ENCODE peak calls at places on chromosomes 2 and 18, in four cellular contexts. V is body of pancreas; K is transverse colon; Z is CD4-positive, alpha-beta T cell. L is an unnamed sample.

GRCh38 chr2:129936334-129936934 is 43.0 kb upstream of the RAB6C start:
- DNase-seq in V (peak), K (peak), Z (peak), L (peak)

GRCh38 chr2:233022561-233022960 is 9.5 kb upstream of the NGEF start:
- DNase-seq in V (no peak), K (no peak), Z (no peak), L (peak)

GRCh38 chr18:8696749-8697211 is 8.6 kb upstream of the MTCL1 start:
- DNase-seq in V (peak), K (peak), Z (peak), L (no peak)

GRCh38 chr18:49966090-49966489 is 152.8 kb upstream of the ACAA2 start:
- DNase-seq in V (no peak), K (no peak), Z (no peak), L (no peak)

GRCh38 chr2:120108049-120108448 is 95.2 kb downstream of the EPB41L5 start:
- DNase-seq in V (peak), K (peak), Z (no peak), L (peak)

GRCh38 chr18:48891721-48892120 is 59.0 kb downstream of the SMAD7 start:
- DNase-seq in V (no peak), K (no peak), Z (no peak), L (no peak)

GRCh38 chr2:150517951-150518680 is 30.6 kb upstream of the RND3 start:
- DNase-seq in V (no peak), K (no peak), Z (no peak), L (no peak)

GRCh38 chr2:46954951-46955571 is 39.5 kb upstream of the MCFD2 start:
- DNase-seq in V (peak), K (peak), Z (no peak), L (peak)

GRCh38 chr2:19861771-19862170 is 40.0 kb downstream of the TTC32 start:
- DNase-seq in V (no peak), K (no peak), Z (no peak), L (no peak)

GRCh38 chr2:191582355-191582754 is 95.6 kb upstream of the NABP1 start:
- DNase-seq in V (no peak), K (no peak), Z (no peak), L (peak)

GRCh38 chr2:70949086-70949485 is 13.4 kb downstream of the ATP6V1B1 start:
- DNase-seq in V (no peak), K (no peak), Z (no peak), L (no peak)

GRCh38 chr2:206211657-206212255 is 52.1 kb downstream of the EEF1B2 start:
- DNase-seq in V (no peak), K (no peak), Z (no peak), L (peak)

GRCh38 chr18:55018602-55019001 is 59.3 kb upstream of the CCDC68 start:
- DNase-seq in V (no peak), K (no peak), Z (no peak), L (no peak)

GRCh38 chr2:29802976-29803375 is 118.4 kb downstream of the ALK start:
- DNase-seq in V (no peak), K (no peak), Z (no peak), L (no peak)

GRCh38 chr2:97653874-97654273 is 8.0 kb downstream of the COX5B start:
- DNase-seq in V (no peak), K (no peak), Z (no peak), L (peak)

GRCh38 chr2:97654324-97654723 is 8.5 kb downstream of the COX5B start:
- DNase-seq in V (no peak), K (no peak), Z (no peak), L (no peak)

GRCh38 chr2:97646977-97647376 is 1.1 kb downstream of the COX5B start:
- DNase-seq in V (no peak), K (no peak), Z (no peak), L (no peak)

GRCh38 chr2:97654791-97655190 is 8.9 kb downstream of the COX5B start:
- DNase-seq in V (no peak), K (no peak), Z (no peak), L (no peak)

DNA sequence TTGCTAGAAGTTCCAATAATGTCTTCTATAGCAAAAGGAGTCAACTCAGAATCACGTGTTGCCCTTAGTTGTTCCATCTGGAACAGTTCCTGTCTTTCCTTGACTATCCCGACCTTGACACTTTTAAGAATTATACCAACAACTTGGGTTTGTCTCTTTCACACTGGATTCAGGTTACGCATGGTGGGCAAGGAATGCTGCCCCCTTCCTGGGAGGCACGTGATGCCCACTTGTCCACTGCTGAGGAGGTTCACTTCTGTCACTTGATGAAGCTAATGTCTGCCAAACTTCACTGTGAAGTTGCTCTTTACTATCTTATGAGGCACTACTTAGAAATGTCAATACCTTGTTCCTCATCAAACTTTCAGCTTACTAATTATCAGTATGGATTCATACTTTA is 5.3 kb downstream of the COX5B start:
- DNase-seq in V (no peak), K (no peak), Z (no peak), L (no peak)
- H3K27ac ChIP-seq in V (no peak), K (no peak), Z (no peak), L (no peak)

GRCh38 chr2:168207861-168208260 is 39.5 kb downstream of the STK39 start:
- DNase-seq in V (no peak), K (no peak), Z (no peak), L (no peak)
- TF ChIP-seq CTCF in V (no peak), K (no peak), Z (no peak), L (no peak)

DNA sequence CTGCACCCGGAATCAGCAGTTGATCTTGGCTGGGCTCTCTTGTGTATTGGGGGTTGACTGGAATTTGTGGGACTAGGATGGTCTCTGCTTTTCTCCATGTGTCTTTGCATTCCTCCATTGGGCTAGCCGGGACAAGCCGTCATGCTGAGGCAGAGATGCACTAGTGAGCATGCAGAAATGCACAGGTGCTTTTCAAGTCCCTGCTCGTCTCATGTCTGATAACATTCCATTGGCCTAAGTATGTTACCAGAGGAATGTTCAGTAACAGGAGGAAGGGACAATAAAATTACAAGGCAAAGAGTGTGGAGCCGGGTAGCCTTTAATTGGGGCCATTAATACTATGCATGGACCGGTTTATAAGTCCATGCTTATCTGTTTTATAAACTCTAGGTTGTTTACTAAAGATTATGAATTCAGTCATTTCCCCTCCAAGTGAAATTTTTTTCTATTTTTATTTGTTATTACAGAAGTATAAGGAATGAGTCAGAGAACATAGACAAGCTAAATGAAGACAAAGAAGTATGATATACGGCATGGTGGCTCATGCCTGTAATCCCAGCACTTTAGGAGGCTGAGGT is 24.4 kb upstream of the AAK1 start:
- DNase-seq in V (no peak), K (no peak), Z (no peak), L (no peak)
- H3K27ac ChIP-seq in V (no peak), K (no peak), Z (no peak), L (no peak)

GRCh38 chr2:153866595-153866994 is 5.1 kb upstream of the GALNT13 start:
- DNase-seq in V (no peak), K (no peak), Z (no peak), L (no peak)

GRCh38 chr2:153871231-153872221 is at the start of gene GALNT13:
- DNase-seq in V (peak), K (no peak), Z (no peak), L (peak)

GRCh38 chr2:153872311-153873061 is 764 bp downstream of the GALNT13 start:
- DNase-seq in V (no peak), K (no peak), Z (no peak), L (no peak)

GRCh38 chr2:153873062-153874048 is 1.6 kb downstream of the GALNT13 start:
- DNase-seq in V (no peak), K (no peak), Z (no peak), L (no peak)

GRCh38 chr2:153870308-153870707 is 1.4 kb upstream of the GALNT13 start:
- DNase-seq in V (no peak), K (no peak), Z (no peak), L (no peak)
- TF ChIP-seq CTCF in V (no peak), K (no peak), Z (no peak), L (peak)

L was measured in PC-9.